ENCODE peak calls at places on chromosomes 5 and 9, in five cellular contexts. W is PC-3, M is transverse colon, T is psoas muscle, Y is Peyer's patch. I is an unnamed sample.

GRCh38 chr5:146599261-146599660 is 83.3 kb upstream of the GPR151 start:
- DNase-seq in W (no peak), M (no peak), T (no peak), Y (no peak), I (no peak)

GRCh38 chr5:137313526-137314175 is 185.5 kb downstream of the SPOCK1 start:
- DNase-seq in W (no peak), M (no peak), T (no peak), Y (no peak), I (no peak)

GRCh38 chr5:33588654-33589372 is 148.0 kb downstream of the TARS1 start:
- DNase-seq in W (peak), M (peak), T (peak), Y (peak), I (peak)

GRCh38 chr9:99807276-99807852 is 14.3 kb upstream of the NR4A3 start:
- DNase-seq in W (peak), M (peak), T (peak), Y (peak), I (peak)

GRCh38 chr9:120331913-120332312 is 248.1 kb downstream of the CDK5RAP2 start:
- DNase-seq in W (no peak), M (no peak), T (no peak), Y (no peak), I (no peak)

GRCh38 chr5:75551471-75551870 is 39.8 kb downstream of the POLK start:
- DNase-seq in W (peak), M (no peak), T (no peak), Y (no peak), I (no peak)

GRCh38 chr5:95600557-95600956 is 19.3 kb upstream of the GPR150 start:
- DNase-seq in W (no peak), M (no peak), T (no peak), Y (no peak), I (no peak)

GRCh38 chr9:83041771-83042170 is 21.2 kb downstream of the RASEF start:
- DNase-seq in W (peak), M (no peak), T (no peak), Y (no peak), I (no peak)

GRCh38 chr5:19615661-19616060 is 372.3 kb downstream of the CDH18 start:
- DNase-seq in W (peak), M (no peak), T (no peak), Y (no peak), I (no peak)

GRCh38 chr5:13973724-13974123 is 29.2 kb upstream of the DNAH5 start:
- DNase-seq in W (no peak), M (no peak), T (no peak), Y (no peak), I (no peak)

GRCh38 chr5:13976223-13976622 is 31.7 kb upstream of the DNAH5 start:
- DNase-seq in W (peak), M (no peak), T (no peak), Y (no peak), I (no peak)

GRCh38 chr5:13972029-13972428 is 27.5 kb upstream of the DNAH5 start:
- DNase-seq in W (no peak), M (no peak), T (no peak), Y (no peak), I (no peak)

GRCh38 chr5:13976867-13977479 is 32.5 kb upstream of the DNAH5 start:
- DNase-seq in W (peak), M (no peak), T (no peak), Y (no peak), I (peak)
- TF ChIP-seq CTCF in W (peak), M (no peak), T (peak), Y (no peak), I (peak)

DNA sequence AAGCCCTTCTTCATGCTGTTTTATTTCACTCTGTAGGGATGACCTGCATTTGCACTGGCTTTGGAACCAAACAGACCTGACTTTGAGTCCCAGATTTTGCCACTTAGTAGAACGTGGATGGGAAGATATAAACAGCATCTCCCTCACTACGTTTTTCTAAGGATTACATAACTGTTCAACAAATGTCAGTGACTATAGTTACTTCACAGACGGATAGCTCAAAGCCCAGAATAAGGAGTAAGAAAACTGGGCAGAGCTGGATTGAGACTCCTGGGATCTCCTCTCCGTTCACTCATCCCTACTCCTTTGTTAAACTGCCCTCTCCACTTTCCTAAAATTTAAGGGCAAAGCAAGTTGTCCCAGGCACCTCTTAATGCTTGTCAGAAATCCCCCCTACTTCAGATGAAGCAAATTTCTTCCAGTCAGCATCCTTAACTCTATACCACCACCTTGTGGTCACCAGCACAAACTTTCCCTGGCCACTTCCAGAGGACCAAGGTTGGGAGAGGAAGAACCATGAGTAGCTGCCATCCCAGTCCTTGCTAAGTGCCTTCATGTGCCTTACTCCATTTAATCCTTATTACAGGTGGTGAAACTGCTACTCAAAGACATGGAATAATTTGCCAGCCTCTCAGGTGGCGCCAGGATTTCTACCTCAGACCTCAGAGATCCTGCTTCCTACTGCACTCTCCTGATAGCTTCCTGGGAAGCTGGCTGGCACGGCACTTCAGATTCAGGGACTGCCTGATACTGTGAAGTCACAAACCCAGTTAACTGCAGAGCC is 38.4 kb downstream of the EGR1 start:
- DNase-seq in W (peak), M (peak), T (no peak), Y (no peak), I (peak)
- TF ChIP-seq CTCF in W (peak), M (peak), T (peak), Y (peak), I (peak)

GRCh38 chr9:114389612-114390368 is 2.0 kb upstream of the AKNA start:
- DNase-seq in W (no peak), M (no peak), T (no peak), Y (peak), I (no peak)
- TF ChIP-seq CTCF in W (no peak), M (no peak), T (no peak), Y (no peak), I (no peak)

GRCh38 chr5:36724429-36725332 is 118.3 kb downstream of the SLC1A3 start:
- DNase-seq in W (peak), M (peak), T (peak), Y (peak), I (no peak)
- TF ChIP-seq CTCF in W (no peak), M (no peak), T (no peak), Y (no peak), I (no peak)

DNA sequence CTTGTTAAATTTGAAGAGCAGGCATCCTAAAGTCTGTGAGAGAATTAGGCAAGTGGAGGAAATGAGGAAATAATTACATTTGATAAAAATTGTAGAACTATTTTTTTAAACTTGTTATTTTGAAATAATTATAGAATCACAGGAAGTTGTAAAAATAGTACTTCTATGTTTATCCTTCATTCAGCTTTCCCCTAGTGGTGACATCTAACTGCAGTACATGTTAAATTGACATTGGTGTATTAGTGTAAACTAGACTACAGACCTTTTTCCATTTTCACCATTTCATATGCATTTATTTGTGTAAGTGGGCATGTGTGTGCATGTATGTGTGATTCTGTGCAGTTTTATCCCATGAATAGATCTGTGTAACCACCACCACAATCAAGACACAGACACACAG is 51.6 kb downstream of the F2RL2 start:
- DNase-seq in W (no peak), M (no peak), T (no peak), Y (no peak), I (no peak)
- TF ChIP-seq CTCF in W (peak), M (no peak), T (no peak), Y (peak), I (peak)

GRCh38 chr9:34647651-34648050 is 1.2 kb downstream of the GALT start:
- DNase-seq in W (no peak), M (no peak), T (no peak), Y (no peak), I (no peak)

GRCh38 chr9:34647084-34647403 is 569 bp downstream of the GALT start:
- DNase-seq in W (no peak), M (no peak), T (no peak), Y (no peak), I (no peak)

GRCh38 chr9:34648673-34649072 is 2.2 kb downstream of the GALT start:
- DNase-seq in W (no peak), M (no peak), T (no peak), Y (no peak), I (no peak)

GRCh38 chr9:34644766-34645314 is 1.6 kb upstream of the GALT start:
- DNase-seq in W (no peak), M (no peak), T (no peak), Y (no peak), I (no peak)

GRCh38 chr9:34646211-34647083 is at the start of gene GALT:
- DNase-seq in W (peak), M (peak), T (peak), Y (peak), I (peak)
- TF ChIP-seq CTCF in W (peak), M (peak), T (peak), Y (peak), I (peak)

GRCh38 chr9:24073237-24073636 is 247.2 kb upstream of the ELAVL2 start:
- DNase-seq in W (no peak), M (no peak), T (no peak), Y (no peak), I (no peak)
- TF ChIP-seq CTCF in W (no peak), M (no peak), T (no peak), Y (no peak), I (no peak)

DNA sequence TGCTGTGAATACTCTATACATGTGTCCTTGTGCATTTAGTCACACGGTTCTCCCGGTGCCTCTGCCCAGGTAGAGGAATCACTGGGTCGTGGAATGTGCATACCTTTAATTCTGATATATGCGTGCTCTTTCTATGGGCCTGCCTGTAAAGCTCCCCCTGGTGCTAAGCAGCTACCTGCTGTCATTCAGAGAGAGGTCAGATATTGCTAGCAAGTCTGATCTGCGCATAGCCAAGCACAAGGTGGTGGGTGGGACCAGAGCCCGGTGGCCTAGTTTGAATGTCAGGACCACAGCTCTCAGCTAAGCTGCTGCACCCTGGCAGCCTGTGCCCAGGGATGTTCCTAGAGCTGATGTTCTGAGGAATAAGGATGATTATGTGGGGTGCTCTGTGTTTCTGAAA is 33.4 kb downstream of the TJP2 start:
- DNase-seq in W (no peak), M (no peak), T (no peak), Y (no peak), I (no peak)
- TF ChIP-seq CTCF in W (peak), M (no peak), T (no peak), Y (no peak), I (no peak)

GRCh38 chr9:134550584-134550983 is 91.0 kb upstream of the COL5A1 start:
- DNase-seq in W (no peak), M (no peak), T (peak), Y (no peak), I (no peak)
- TF ChIP-seq CTCF in W (no peak), M (no peak), T (no peak), Y (no peak), I (no peak)

GRCh38 chr5:179533024-179533423 is 17.3 kb upstream of the RUFY1 start:
- DNase-seq in W (no peak), M (no peak), T (no peak), Y (no peak), I (no peak)
- TF ChIP-seq CTCF in W (no peak), M (no peak), T (no peak), Y (peak), I (peak)

I was measured in endothelial cell.